ENCODE peak calls at places on chromosome 11, in four cellular contexts. I is HepG2, D is fibroblast of lung, F is mesendoderm. W is an unnamed sample.
A peak's percentile ranks its signal among the peaks of the same experiment; 100 is the strongest.

GRCh38 chr11:100746448-100746847 is 59.4 kb downstream of the ARHGAP42 start:
- DNase-seq in F (no peak), D (no peak), I (no peak), W (no peak)

GRCh38 chr11:69924308-69925161 is 105.3 kb upstream of the FGF3 start:
- DNase-seq in I (no peak), D (no peak), F (no peak), W (no peak)

GRCh38 chr11:122116591-122116990 is 576 bp upstream of the BLID start:
- DNase-seq in D (no peak), F (no peak), I (no peak), W (no peak)

GRCh38 chr11:77401486-77402217 is 72.2 kb downstream of the PAK1 start:
- DNase-seq in D (no peak), I (no peak), F (no peak), W (no peak)

GRCh38 chr11:44528103-44528502 is 37.4 kb upstream of the CD82 start:
- DNase-seq in F (peak; percentile 36), D (no peak), I (no peak), W (no peak)

GRCh38 chr11:128215238-128215882 is 372.0 kb downstream of the ETS1 start:
- DNase-seq in I (no peak), F (no peak), D (no peak), W (no peak)

GRCh38 chr11:68194675-68195294 is 18.3 kb downstream of the KMT5B start:
- DNase-seq in I (no peak), D (no peak), F (no peak), W (no peak)

GRCh38 chr11:104564921-104565580 is 333.2 kb downstream of the CASP12 start:
- DNase-seq in I (no peak), F (no peak), D (no peak), W (no peak)

GRCh38 chr11:115418081-115418480 is 86.1 kb downstream of the CADM1 start:
- DNase-seq in I (no peak), F (no peak), D (no peak), W (no peak)

GRCh38 chr11:122108192-122108799 is 7.7 kb downstream of the BLID start:
- DNase-seq in F (peak; percentile 68), I (peak; percentile 29), D (no peak), W (peak; percentile 30)

GRCh38 chr11:75420224-75421034 is 12.6 kb downstream of the KLHL35 start:
- DNase-seq in F (peak; percentile 60), I (no peak), D (no peak), W (no peak)

GRCh38 chr11:93663021-93663420 is 1.5 kb downstream of the CEP295 start:
- DNase-seq in F (no peak), D (no peak), I (no peak), W (no peak)

DNA sequence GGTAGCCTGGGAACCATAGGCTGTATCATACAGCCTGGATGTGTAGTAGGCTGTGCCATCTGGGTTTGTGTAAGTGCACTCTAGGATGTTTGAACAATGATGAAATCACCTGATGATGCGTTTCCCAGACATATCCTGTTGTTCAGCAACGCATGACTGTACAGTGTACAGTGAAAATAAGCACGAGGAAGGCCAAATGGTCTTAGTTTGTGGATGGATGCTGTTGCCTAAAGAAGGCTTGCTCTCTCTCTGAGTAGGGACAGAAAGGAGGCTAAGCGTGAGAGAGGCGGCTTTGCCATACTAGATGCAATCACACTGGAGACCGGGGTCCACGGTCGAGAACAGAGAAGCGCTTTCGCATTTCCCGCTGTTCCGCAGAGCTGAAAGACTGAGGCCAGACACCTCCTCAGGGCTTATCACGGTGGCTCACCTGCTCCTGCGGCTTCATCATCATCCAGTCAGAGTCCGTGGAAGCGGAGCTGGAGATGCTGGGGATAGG is 27.6 kb upstream of the APLP2 start:
- DNase-seq in F (no peak), D (peak; percentile 90), I (peak; percentile 85), W (no peak)
- H3K4me2 ChIP-seq in F (no peak overlapping the region), D (no peak overlapping the region), I (peak overlapping the region; percentile 19), W (no peak overlapping the region)

GRCh38 chr11:18397921-18398320 is 3.6 kb downstream of the LDHA start:
- DNase-seq in I (no peak), D (no peak), F (no peak), W (no peak)
- H3K79me2 ChIP-seq in I (peaks cover 63% of the 10 kb centered on the region), D (peaks cover 50% of the 10 kb centered on the region), F (peaks cover 23% of the 10 kb centered on the region), W (peaks cover 85% of the 10 kb centered on the region)

GRCh38 chr11:10991372-10991771 is 133.5 kb upstream of the ZBED5 start:
- DNase-seq in F (no peak), D (no peak), I (no peak), W (no peak)

GRCh38 chr11:10993186-10993585 is 135.3 kb upstream of the ZBED5 start:
- DNase-seq in F (no peak), I (no peak), D (peak; percentile 11), W (no peak)

GRCh38 chr11:10990160-10990559 is 132.3 kb upstream of the ZBED5 start:
- DNase-seq in D (no peak), F (no peak), I (no peak), W (no peak)

GRCh38 chr11:10993640-10994039 is 135.8 kb upstream of the ZBED5 start:
- DNase-seq in D (no peak), F (no peak), I (no peak), W (no peak)

DNA sequence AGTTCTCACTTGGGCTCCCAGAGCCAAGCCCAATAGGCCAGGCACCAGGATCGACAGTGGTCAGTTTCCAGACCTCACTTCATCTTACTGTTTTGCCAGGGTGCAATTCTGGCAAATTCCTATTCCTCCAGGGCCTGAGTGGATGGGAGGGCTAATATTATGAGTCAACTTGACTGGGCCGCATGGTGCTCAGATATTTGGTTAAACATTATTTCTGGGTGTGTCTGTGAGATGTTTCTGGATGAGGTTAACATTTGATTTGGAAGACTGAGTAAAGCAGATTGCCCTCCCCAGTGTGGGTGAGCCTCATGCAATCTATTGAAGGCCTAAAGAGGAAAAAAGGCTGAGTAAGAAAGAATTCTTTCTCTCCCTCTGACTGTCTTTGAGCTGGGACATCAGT is 132.8 kb upstream of the ZBED5 start:
- DNase-seq in D (peak; percentile 7), I (no peak), F (no peak), W (no peak)
- H3K4me2 ChIP-seq in D (no peak overlapping the region), I (no peak overlapping the region), F (no peak overlapping the region), W (no peak overlapping the region)

DNA sequence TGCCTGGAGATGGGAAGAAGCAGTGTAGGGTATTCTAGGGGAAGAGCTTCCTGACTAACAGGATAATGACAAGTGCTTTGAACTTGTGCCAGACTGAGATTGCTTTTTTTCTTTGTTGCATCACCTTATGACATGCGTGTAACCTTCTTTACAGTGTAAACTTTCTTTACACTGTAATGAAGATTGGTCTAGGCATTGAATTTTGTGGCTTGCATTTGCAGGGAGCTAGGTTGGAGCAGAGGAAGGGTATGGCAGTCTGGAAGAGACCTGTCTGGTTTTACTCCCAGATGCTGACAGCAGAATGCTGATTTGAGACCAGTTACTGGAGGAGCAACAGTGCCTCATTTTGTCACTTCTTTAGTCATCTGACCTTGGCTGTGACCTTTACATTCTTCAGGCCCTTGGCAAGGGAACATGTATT is 5.6 kb downstream of the DDB2 start:
- DNase-seq in D (peak; percentile 69), F (no peak), I (peak; percentile 25), W (no peak)
- H3K79me2 ChIP-seq in D (peaks cover 13% of the 10 kb centered on the region), F (no peaks in the 10 kb centered on the region), I (peaks cover 37% of the 10 kb centered on the region), W (peaks cover 26% of the 10 kb centered on the region)

W was measured in DND-41.